ENCODE peak calls at places on chromosomes 7 and 10, in nine cellular contexts. I is activated B cell treated with CpG ODN at 0.5 μM for 24 hours, H is epithelial cell of esophagus, E is hepatocyte, Q is astrocyte of the cerebellum, K is foreskin fibroblast, Y is fibroblast of pulmonary artery, F is brain microvascular endothelial cell, M is ovary. X is an unnamed sample.

GRCh38 chr10:113058175-113058961 is 108.3 kb downstream of the TCF7L2 start:
- DNase-seq in I (no peak), H (peak), E (peak), Q (no peak), K (peak), Y (peak), F (peak), M (no peak), X (peak)

GRCh38 chr7:23043441-23043840 is 29.5 kb upstream of the HYCC1 start:
- DNase-seq in I (no peak), H (peak), E (no peak), Q (no peak), K (no peak), Y (no peak), F (no peak), M (no peak), X (no peak)

GRCh38 chr10:52129410-52130178 is 184.5 kb upstream of the DKK1 start:
- DNase-seq in I (no peak), H (no peak), E (no peak), Q (no peak), K (no peak), Y (no peak), F (no peak), M (no peak), X (no peak)

GRCh38 chr10:36840793-36841192 is 284.6 kb upstream of the ANKRD30A start:
- DNase-seq in I (no peak), H (no peak), E (no peak), Q (no peak), K (no peak), Y (peak), F (no peak), M (no peak), X (no peak)

GRCh38 chr7:147081117-147081516 is 964.5 kb downstream of the CNTNAP2 start:
- DNase-seq in I (no peak), H (no peak), E (no peak), Q (no peak), K (no peak), Y (no peak), F (no peak), M (no peak), X (no peak)

GRCh38 chr10:75283150-75284096 is 47.7 kb upstream of the COMTD1 start:
- DNase-seq in I (no peak), H (peak), E (peak), Q (peak), K (peak), Y (peak), F (no peak), M (peak), X (no peak)

GRCh38 chr10:97115846-97116245 is 69.9 kb downstream of the SLIT1 start:
- DNase-seq in I (no peak), H (no peak), E (no peak), Q (no peak), K (no peak), Y (no peak), F (no peak), M (no peak), X (no peak)

GRCh38 chr10:27625452-27626345 is 119.9 kb downstream of the MKX start:
- DNase-seq in I (no peak), H (no peak), E (no peak), Q (no peak), K (no peak), Y (no peak), F (no peak), M (no peak), X (no peak)

GRCh38 chr7:101618207-101618839 is 10.8 kb downstream of the MYL10 start:
- DNase-seq in I (no peak), H (no peak), E (peak), Q (no peak), K (peak), Y (no peak), F (no peak), M (no peak), X (no peak)

GRCh38 chr10:60099998-60100747 is 193.8 kb upstream of the CCDC6 start:
- DNase-seq in I (no peak), H (peak), E (peak), Q (peak), K (peak), Y (peak), F (peak), M (no peak), X (no peak)

GRCh38 chr10:116272497-116273221 is at the start of gene GFRA1:
- DNase-seq in I (no peak), H (peak), E (peak), Q (no peak), K (peak), Y (peak), F (no peak), M (peak), X (no peak)

GRCh38 chr10:99993994-99994689 is 15.6 kb downstream of the DNMBP start:
- DNase-seq in I (peak), H (peak), E (peak), Q (peak), K (peak), Y (peak), F (peak), M (no peak), X (no peak)

GRCh38 chr10:31075434-31075833 is 43.8 kb upstream of the ZNF438 start:
- DNase-seq in I (no peak), H (peak), E (no peak), Q (peak), K (peak), Y (peak), F (peak), M (no peak), X (no peak)

GRCh38 chr7:143882611-143883078 is 19.3 kb downstream of the TCAF1 start:
- DNase-seq in I (no peak), H (peak), E (peak), Q (peak), K (peak), Y (peak), F (peak), M (peak), X (peak)

GRCh38 chr7:65731562-65732035 is 141.3 kb upstream of the VKORC1L1 start:
- DNase-seq in I (no peak), H (peak), E (peak), Q (no peak), K (no peak), Y (no peak), F (peak), M (no peak), X (no peak)

DNA sequence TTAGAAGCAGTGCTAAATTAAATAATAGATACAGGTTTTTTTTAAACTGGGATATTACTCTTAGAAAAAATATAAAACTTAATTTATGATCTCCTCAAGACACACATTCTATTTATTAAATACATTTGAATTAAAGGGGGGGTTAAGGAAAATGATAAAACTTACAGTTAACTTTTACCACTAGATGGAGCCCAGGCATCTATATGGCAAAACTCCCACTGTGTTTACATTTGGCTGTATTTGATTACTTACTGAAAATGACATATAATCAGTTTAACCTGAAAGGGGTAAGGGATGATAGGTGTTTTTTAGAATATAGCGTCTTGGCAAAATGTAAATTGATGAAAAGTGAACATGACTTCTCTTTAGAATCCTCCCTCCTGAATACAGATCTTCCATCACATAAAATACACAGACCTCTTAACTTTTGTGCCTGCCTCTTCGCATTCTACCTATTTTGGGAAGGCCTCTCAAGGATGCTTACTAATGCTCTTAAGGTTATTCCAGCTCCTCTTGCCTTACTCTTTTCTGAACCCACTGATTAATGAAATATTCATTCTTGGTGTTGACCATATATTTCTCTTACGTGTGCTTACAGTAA is 235.7 kb downstream of the AGMO start:
- DNase-seq in I (no peak), H (peak), E (peak), Q (peak), K (peak), Y (peak), F (peak), M (no peak), X (no peak)
- TF ChIP-seq CTCF in I (no peak), H (peak), E (peak), Q (peak), K (peak), Y (peak), F (peak), M (no peak), X (peak)

GRCh38 chr10:125626671-125627070 is 56.3 kb downstream of the TEX36 start:
- DNase-seq in I (no peak), H (no peak), E (no peak), Q (no peak), K (no peak), Y (no peak), F (no peak), M (no peak), X (no peak)

GRCh38 chr10:125631806-125632205 is 51.2 kb downstream of the TEX36 start:
- DNase-seq in I (no peak), H (no peak), E (no peak), Q (no peak), K (no peak), Y (no peak), F (no peak), M (no peak), X (no peak)

GRCh38 chr10:125627646-125628045 is 55.3 kb downstream of the TEX36 start:
- DNase-seq in I (no peak), H (no peak), E (no peak), Q (no peak), K (no peak), Y (no peak), F (no peak), M (no peak), X (no peak)

GRCh38 chr10:125628251-125629049 is 54.5 kb downstream of the TEX36 start:
- DNase-seq in I (no peak), H (no peak), E (no peak), Q (no peak), K (no peak), Y (no peak), F (no peak), M (no peak), X (no peak)

GRCh38 chr10:125629758-125630376 is 53.1 kb downstream of the TEX36 start:
- DNase-seq in I (no peak), H (peak), E (peak), Q (peak), K (peak), Y (peak), F (peak), M (no peak), X (no peak)
- TF ChIP-seq CTCF in I (no peak), H (peak), E (peak), Q (peak), K (peak), Y (peak), F (peak), M (no peak), X (peak)

DNA sequence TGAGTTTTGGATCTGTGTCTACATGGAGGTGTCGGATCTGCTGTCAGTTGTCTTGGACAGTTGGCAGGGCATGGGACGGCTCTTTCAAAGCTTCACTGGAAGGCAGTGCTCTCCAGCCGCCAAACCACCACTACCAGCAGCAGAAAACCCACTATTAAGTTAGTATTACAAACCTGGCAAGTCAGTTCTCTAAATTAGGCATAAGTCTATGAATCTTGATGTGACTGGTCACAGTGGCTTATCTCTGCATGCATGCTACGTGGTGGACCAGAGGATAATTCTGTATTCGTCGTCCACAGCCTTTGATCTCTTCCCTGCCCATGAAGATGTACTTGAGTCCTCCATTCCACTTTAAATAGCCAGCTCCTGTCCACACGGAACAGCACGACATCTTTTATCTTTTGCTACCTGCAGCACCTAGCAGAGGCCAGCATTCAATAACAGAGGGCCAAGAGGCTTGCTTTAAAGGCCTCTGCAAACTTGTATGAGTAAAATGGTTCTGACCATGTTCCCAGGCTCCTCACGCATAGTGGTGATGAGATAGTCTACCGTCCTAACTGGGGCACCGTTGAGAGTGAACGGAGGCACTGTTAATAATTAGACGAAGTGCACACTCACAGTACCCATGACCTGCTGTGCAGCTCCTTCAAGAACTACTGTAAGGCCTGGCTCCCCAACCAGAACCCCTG is 836 bp downstream of the GPR146 start:
- DNase-seq in I (no peak), H (no peak), E (no peak), Q (no peak), K (no peak), Y (no peak), F (no peak), M (no peak), X (no peak)
- TF ChIP-seq CTCF in I (no peak), H (no peak), E (no peak), Q (no peak), K (no peak), Y (no peak), F (no peak), M (no peak), X (no peak)

DNA sequence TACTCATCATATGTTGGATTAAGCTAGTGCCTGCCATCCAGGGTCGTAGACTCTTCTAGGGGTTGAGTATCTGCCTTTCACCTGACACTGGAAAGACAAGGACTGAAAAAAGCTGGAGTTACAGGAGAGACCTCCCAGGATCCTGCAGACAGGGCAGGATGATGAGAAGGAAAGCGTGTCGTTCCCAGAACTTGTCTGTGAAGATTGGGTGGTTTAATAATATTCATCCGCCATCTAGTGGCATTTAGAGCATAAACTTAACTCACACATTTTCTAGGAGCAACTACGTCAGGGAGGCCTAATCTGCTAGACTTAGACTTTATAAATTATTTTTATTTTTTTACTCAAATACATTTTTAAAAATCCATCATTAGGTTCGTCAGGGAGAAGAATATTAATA is 59.6 kb downstream of the ADRB1 start:
- DNase-seq in I (no peak), H (peak), E (peak), Q (peak), K (peak), Y (peak), F (peak), M (no peak), X (no peak)
- TF ChIP-seq CTCF in I (no peak), H (peak), E (peak), Q (peak), K (peak), Y (peak), F (peak), M (peak), X (peak)

GRCh38 chr7:17062433-17063383 is 180.9 kb upstream of the AGR3 start:
- DNase-seq in I (no peak), H (no peak), E (no peak), Q (no peak), K (no peak), Y (peak), F (no peak), M (no peak), X (no peak)
- TF ChIP-seq CTCF in I (no peak), H (peak), E (peak), Q (no peak), K (no peak), Y (peak), F (peak), M (no peak), X (peak)

GRCh38 chr7:106570146-106570545 is 90.8 kb downstream of the CCDC71L start:
- DNase-seq in I (no peak), H (no peak), E (no peak), Q (no peak), K (no peak), Y (no peak), F (no peak), M (no peak), X (no peak)

GRCh38 chr7:106570948-106571418 is 90.0 kb downstream of the CCDC71L start:
- DNase-seq in I (no peak), H (no peak), E (no peak), Q (no peak), K (no peak), Y (no peak), F (no peak), M (no peak), X (no peak)

GRCh38 chr7:106568002-106568679 is 92.8 kb downstream of the CCDC71L start:
- DNase-seq in I (no peak), H (no peak), E (no peak), Q (no peak), K (no peak), Y (no peak), F (no peak), M (no peak), X (no peak)

GRCh38 chr7:106569500-106569929 is 91.4 kb downstream of the CCDC71L start:
- DNase-seq in I (no peak), H (peak), E (no peak), Q (no peak), K (no peak), Y (no peak), F (no peak), M (no peak), X (no peak)

DNA sequence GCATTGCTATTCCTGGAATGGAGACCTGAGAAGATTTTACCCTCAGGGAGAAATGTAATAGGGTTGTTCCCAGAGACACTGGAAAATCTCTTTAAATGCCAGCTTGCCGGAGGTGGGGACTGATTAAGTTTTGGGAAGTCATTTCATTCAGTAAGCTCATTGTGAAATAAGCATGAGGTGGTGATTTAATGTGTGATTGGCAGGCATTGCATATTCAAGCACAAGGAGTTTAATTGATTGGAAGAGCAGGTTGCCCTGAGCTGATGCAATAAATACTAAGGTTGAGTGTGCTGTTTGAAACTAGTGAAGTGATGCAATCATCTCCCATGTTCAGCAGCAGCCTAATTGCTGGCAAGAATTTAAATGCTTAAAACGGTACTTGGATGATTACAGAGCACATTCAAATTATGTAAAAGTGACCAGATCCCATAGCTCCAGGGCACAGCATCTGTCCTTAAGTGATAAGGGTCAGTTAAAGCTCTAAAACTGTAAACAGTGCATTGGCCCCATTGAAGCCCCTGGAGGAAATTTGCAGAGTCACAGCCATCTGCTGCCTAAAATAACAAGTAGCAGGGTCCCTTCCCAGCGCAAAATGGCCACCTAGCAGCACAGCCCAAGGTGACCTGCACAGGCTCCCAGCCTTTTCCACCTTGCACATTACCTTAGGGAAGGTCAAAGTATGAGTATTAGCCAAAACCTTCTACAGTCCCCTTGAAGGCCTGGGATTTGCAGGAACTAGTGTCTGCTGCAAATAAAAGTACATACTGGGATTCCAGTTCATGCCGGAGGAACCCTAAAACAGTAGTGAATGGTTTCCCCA is 92.1 kb downstream of the CCDC71L start:
- DNase-seq in I (no peak), H (peak), E (peak), Q (no peak), K (peak), Y (peak), F (no peak), M (no peak), X (no peak)
- TF ChIP-seq CTCF in I (no peak), H (no peak), E (no peak), Q (no peak), K (no peak), Y (no peak), F (no peak), M (no peak), X (no peak)

GRCh38 chr7:43353902-43354301 is 229.0 kb upstream of the STK17A start:
- DNase-seq in I (no peak), H (no peak), E (no peak), Q (no peak), K (no peak), Y (no peak), F (no peak), M (no peak), X (no peak)
- TF ChIP-seq CTCF in I (no peak), H (peak), E (no peak), Q (no peak), K (no peak), Y (no peak), F (no peak), M (no peak), X (no peak)

GRCh38 chr7:27605283-27605682 is 57.4 kb downstream of the HIBADH start:
- DNase-seq in I (no peak), H (no peak), E (no peak), Q (no peak), K (no peak), Y (no peak), F (no peak), M (no peak), X (no peak)

GRCh38 chr7:27603813-27604212 is 58.9 kb downstream of the HIBADH start:
- DNase-seq in I (no peak), H (no peak), E (no peak), Q (no peak), K (no peak), Y (no peak), F (no peak), M (no peak), X (no peak)

GRCh38 chr7:27607210-27607606 is 55.5 kb downstream of the HIBADH start:
- DNase-seq in I (no peak), H (no peak), E (no peak), Q (no peak), K (no peak), Y (no peak), F (no peak), M (no peak), X (no peak)

GRCh38 chr7:27606270-27607209 is 56.1 kb downstream of the HIBADH start:
- DNase-seq in I (no peak), H (peak), E (peak), Q (peak), K (peak), Y (peak), F (peak), M (no peak), X (no peak)

DNA sequence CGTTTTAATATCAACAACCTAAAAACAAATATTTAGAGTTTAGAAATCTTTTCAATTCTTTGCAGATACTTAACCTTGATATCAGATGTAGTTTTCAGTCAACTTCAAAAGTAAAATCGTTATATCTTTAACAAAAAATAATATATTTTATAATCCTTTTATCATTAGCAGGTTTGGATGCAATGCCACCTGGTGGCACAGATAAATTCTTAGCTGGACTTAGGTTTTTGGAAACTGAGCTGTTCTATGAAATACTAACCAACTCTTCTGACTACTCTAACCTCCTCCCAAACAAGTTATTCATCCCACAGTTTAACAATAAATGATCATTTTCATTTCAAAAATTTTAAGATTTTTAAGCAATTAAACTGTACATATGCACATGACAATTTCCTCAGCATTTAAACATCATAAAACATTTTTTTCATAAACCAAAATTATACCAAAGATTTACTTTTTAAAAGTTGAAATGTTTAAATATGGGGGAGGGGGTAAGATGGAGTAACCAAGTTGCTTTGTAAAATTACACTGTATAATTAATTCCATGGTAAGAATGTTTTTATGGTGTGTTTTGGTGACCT is 56.9 kb downstream of the HIBADH start:
- DNase-seq in I (no peak), H (peak), E (peak), Q (no peak), K (no peak), Y (peak), F (peak), M (no peak), X (no peak)
- TF ChIP-seq CTCF in I (no peak), H (peak), E (peak), Q (peak), K (peak), Y (peak), F (peak), M (no peak), X (peak)